ENCODE peak calls at places on chromosome 3, in nine cellular contexts. U is H9, S is sciatic nerve, R is aorta, A is NCI-H1694 treated with DMSO at 0.1 percent for 48 hours, W is ELR, H is foreskin fibroblast, O is substantia nigra, L is HCT116. D is an unnamed sample.

GRCh38 chr3:141367038-141367730 is 1.1 kb upstream of the ZBTB38 start:
- DNase-seq in H (peak), O (no peak), R (peak), W (peak), L (peak), S (no peak), U (no peak), A (no peak), D (peak)

GRCh38 chr3:158568784-158569183 is 2.2 kb upstream of the MLF1 start:
- DNase-seq in H (no peak), W (peak), A (no peak), R (no peak), S (no peak), O (no peak), U (no peak), L (no peak), D (no peak)

GRCh38 chr3:23203651-23204111 is 554 bp downstream of the UBE2E2 start:
- DNase-seq in O (peak), W (peak), H (peak), S (peak), A (no peak), L (no peak), R (peak), U (peak), D (no peak)

GRCh38 chr3:157388976-157389375 is 47.7 kb upstream of the PTX3 start:
- DNase-seq in W (peak), H (no peak), R (no peak), L (no peak), A (no peak), O (no peak), U (no peak), S (no peak), D (no peak)

GRCh38 chr3:17091895-17092294 is 207.1 kb downstream of the PLCL2 start:
- DNase-seq in W (peak), S (no peak), R (no peak), H (peak), L (no peak), A (no peak), O (no peak), U (no peak), D (no peak)

GRCh38 chr3:121477589-121477988 is 68.2 kb downstream of the POLQ start:
- DNase-seq in H (peak), S (no peak), O (no peak), U (no peak), L (no peak), W (peak), A (no peak), R (no peak), D (no peak)

GRCh38 chr3:27666708-27667107 is 55.4 kb downstream of the EOMES start:
- DNase-seq in R (peak), A (peak), W (peak), U (peak), L (no peak), S (peak), O (peak), H (peak), D (no peak)

GRCh38 chr3:115322901-115323300 is 175.8 kb upstream of the ZBTB20 start:
- DNase-seq in L (no peak), R (no peak), S (no peak), H (no peak), W (no peak), O (no peak), U (no peak), A (peak), D (no peak)

GRCh38 chr3:141710888-141711616 is 27.0 kb upstream of the RNF7 start:
- DNase-seq in L (no peak), S (no peak), H (peak), A (no peak), R (peak), O (no peak), W (peak), U (no peak), D (no peak)

GRCh38 chr3:155743616-155744015 is 1.3 kb downstream of the PLCH1 start:
- DNase-seq in S (no peak), H (no peak), W (no peak), O (no peak), A (no peak), R (no peak), L (no peak), U (no peak), D (no peak)

GRCh38 chr3:189488241-189488767 is 142.9 kb upstream of the TP63 start:
- DNase-seq in W (peak), L (no peak), R (no peak), A (no peak), U (no peak), S (no peak), H (peak), O (no peak), D (no peak)

GRCh38 chr3:122774564-122774963 is 19.1 kb downstream of the HSPBAP1 start:
- DNase-seq in U (no peak), O (no peak), S (no peak), W (peak), R (no peak), A (no peak), L (no peak), H (peak), D (no peak)

GRCh38 chr3:150743508-150743907 is 19.5 kb downstream of the SIAH2 start:
- DNase-seq in A (no peak), L (no peak), H (peak), U (no peak), R (no peak), O (no peak), W (peak), S (no peak), D (no peak)

GRCh38 chr3:156307704-156308103 is 187.3 kb downstream of the KCNAB1 start:
- DNase-seq in U (no peak), O (no peak), R (peak), H (peak), A (no peak), S (peak), L (no peak), W (peak), D (no peak)

GRCh38 chr3:188594137-188594536 is 440.2 kb downstream of the LPP start:
- DNase-seq in L (no peak), H (peak), R (no peak), O (no peak), W (peak), S (no peak), A (no peak), U (no peak), D (peak)

GRCh38 chr3:62184559-62184958 is 188.8 kb downstream of the FEZF2 start:
- DNase-seq in L (no peak), A (no peak), O (no peak), U (no peak), W (no peak), R (no peak), S (no peak), H (no peak), D (no peak)

GRCh38 chr3:195071011-195071728 is 199.8 kb downstream of the XXYLT1 start:
- DNase-seq in O (no peak), L (no peak), W (no peak), U (no peak), S (peak), A (no peak), R (peak), H (no peak), D (no peak)

GRCh38 chr3:47612178-47612577 is 33.5 kb upstream of the CSPG5 start:
- DNase-seq in W (peak), O (no peak), U (no peak), H (peak), S (no peak), R (no peak), A (no peak), L (no peak), D (no peak)